ENCODE peak calls at places on chromosomes 4 and X, in six cellular contexts. R is GM23338, V is HepG2, D is H9, J is GM23248, K is osteoblast. H is an unnamed sample.
A peak's percentile ranks its signal among the peaks of the same experiment; 100 is the strongest.

GRCh38 chrX:134423606-134424005 is 36.4 kb upstream of the HPRT1 start:
- DNase-seq in R (no peak), V (peak; percentile 3), D (no peak), J (peak; percentile 63), K (peak; percentile 13), H (peak; percentile 21)

GRCh38 chr4:54281060-54281781 is 52.1 kb downstream of the PDGFRA start:
- DNase-seq in R (peak; percentile 11), V (no peak), D (no peak), J (peak; percentile 98), K (peak; percentile 79), H (no peak)

GRCh38 chr4:173761938-173762337 is 231.9 kb upstream of the HAND2 start:
- DNase-seq in R (no peak), V (no peak), D (no peak), J (no peak), K (no peak), H (no peak)

GRCh38 chr4:92362002-92362401 is 58.2 kb downstream of the GRID2 start:
- DNase-seq in R (no peak), V (no peak), D (no peak), J (no peak), K (no peak), H (no peak)

GRCh38 chrX:31266172-31267076 is 194.6 kb upstream of the FTHL17 start:
- DNase-seq in R (peak; percentile 60), V (peak; percentile 25), D (peak; percentile 58), J (peak; percentile 44), K (peak; percentile 85), H (peak; percentile 68)

GRCh38 chrX:25025615-25026014 is 9.8 kb upstream of the ARX start:
- DNase-seq in R (no peak), V (no peak), D (no peak), J (no peak), K (no peak), H (no peak)

GRCh38 chrX:155417769-155418168 is 35.9 kb downstream of the F8A2 start:
- DNase-seq in R (no peak), V (no peak), D (no peak), J (no peak), K (no peak), H (no peak)

GRCh38 chr4:82484987-82485783 is 54.8 kb downstream of the ENOPH1 start:
- DNase-seq in R (no peak), V (no peak), D (no peak), J (no peak), K (no peak), H (no peak)

GRCh38 chrX:16825306-16826035 is 39.2 kb downstream of the TXLNG start:
- DNase-seq in R (no peak), V (peak; percentile 25), D (no peak), J (peak; percentile 69), K (no peak), H (no peak)

GRCh38 chrX:40012039-40012799 is 85.5 kb downstream of the BCOR start:
- DNase-seq in R (peak; percentile 14), V (peak; percentile 63), D (peak; percentile 38), J (peak; percentile 67), K (peak; percentile 90), H (no peak)

GRCh38 chr4:47646372-47646771 is 161.3 kb downstream of the ATP10D start:
- DNase-seq in R (no peak), V (no peak), D (no peak), J (no peak), K (no peak), H (no peak)

GRCh38 chr4:182843813-182844325 is 73.3 kb downstream of the DCTD start:
- DNase-seq in R (no peak), V (no peak), D (no peak), J (no peak), K (no peak), H (no peak)

GRCh38 chr4:75248770-75249467 is 265.3 kb downstream of the RCHY1 start:
- DNase-seq in R (no peak), V (no peak), D (no peak), J (no peak), K (no peak), H (no peak)

GRCh38 chr4:15232725-15233597 is 194.9 kb upstream of the C1QTNF7 start:
- DNase-seq in R (no peak), V (peak; percentile 33), D (no peak), J (peak; percentile 68), K (peak; percentile 67), H (no peak)

GRCh38 chr4:54498661-54499111 is 159.1 kb upstream of the KIT start:
- DNase-seq in R (peak; percentile 8), V (no peak), D (no peak), J (peak; percentile 85), K (peak; percentile 73), H (no peak)

GRCh38 chr4:154030747-154031146 is 241.9 kb upstream of the SFRP2 start:
- DNase-seq in R (no peak), V (no peak), D (no peak), J (peak; percentile 64), K (no peak), H (no peak)

GRCh38 chrX:150213481-150214030 is 149.6 kb upstream of the MAMLD1 start:
- DNase-seq in R (no peak), V (no peak), D (no peak), J (no peak), K (no peak), H (no peak)

GRCh38 chrX:152881289-152881688 is 16.6 kb upstream of the ZNF185 start:
- DNase-seq in R (no peak), V (no peak), D (no peak), J (no peak), K (no peak), H (no peak)

GRCh38 chr4:47849466-47849865 is 11.6 kb upstream of the CORIN start:
- DNase-seq in R (no peak), V (no peak), D (no peak), J (no peak), K (no peak), H (no peak)

GRCh38 chrX:11371106-11371505 is 77.9 kb downstream of the AMELX start:
- DNase-seq in R (no peak), V (no peak), D (no peak), J (no peak), K (no peak), H (no peak)

GRCh38 chr4:183738081-183738673 is 79.1 kb downstream of the TRAPPC11 start:
- DNase-seq in R (no peak), V (no peak), D (no peak), J (peak; percentile 90), K (peak; percentile 58), H (no peak)

GRCh38 chrX:30748337-30748960 is 95.2 kb downstream of the GK start:
- DNase-seq in R (peak; percentile 1), V (peak; percentile 50), D (no peak), J (no peak), K (no peak), H (no peak)

GRCh38 chr4:54063224-54063623 is 1.2 kb downstream of the CHIC2 start:
- DNase-seq in R (no peak), V (peak; percentile 52), D (no peak), J (peak; percentile 81), K (no peak), H (no peak)

GRCh38 chr4:152102184-152103000 is 341.6 kb upstream of the GATB start:
- DNase-seq in R (no peak), V (peak; percentile 35), D (no peak), J (peak; percentile 48), K (no peak), H (no peak)

GRCh38 chrX:14014526-14014925 is 15.2 kb downstream of the GEMIN8 start:
- DNase-seq in R (no peak), V (no peak), D (no peak), J (no peak), K (no peak), H (no peak)

GRCh38 chrX:75156537-75156945 is 458 bp upstream of the ABCB7 start:
- DNase-seq in R (peak; percentile 2), V (no peak), D (no peak), J (peak; percentile 44), K (no peak), H (no peak)

GRCh38 chr4:55507612-55508011 is 39.1 kb downstream of the CLOCK start:
- DNase-seq in R (no peak), V (no peak), D (no peak), J (peak; percentile 7), K (no peak), H (no peak)

GRCh38 chrX:103699243-103699642 is 11.5 kb upstream of the TMEM31 start:
- DNase-seq in R (no peak), V (no peak), D (no peak), J (no peak), K (no peak), H (no peak)

GRCh38 chr4:38383646-38384121 is 280.3 kb upstream of the KLF3 start:
- DNase-seq in R (no peak), V (no peak), D (no peak), J (no peak), K (no peak), H (no peak)

GRCh38 chr4:3409571-3410091 is 32.1 kb upstream of the HGFAC start:
- DNase-seq in R (no peak), V (no peak), D (peak; percentile 20), J (no peak), K (peak; percentile 79), H (no peak)

GRCh38 chr4:3407171-3407771 is 34.5 kb upstream of the HGFAC start:
- DNase-seq in R (no peak), V (no peak), D (peak; percentile 20), J (no peak), K (peak; percentile 43), H (no peak)

GRCh38 chr4:3410401-3411135 is 31.2 kb upstream of the HGFAC start:
- DNase-seq in R (no peak), V (no peak), D (peak; percentile 12), J (no peak), K (peak; percentile 44), H (no peak)

GRCh38 chr4:3407930-3408792 is 33.6 kb upstream of the HGFAC start:
- DNase-seq in R (no peak), V (peak; percentile 94), D (peak; percentile 20), J (no peak), K (peak; percentile 72), H (no peak)

GRCh38 chr4:3408793-3409330 is 32.9 kb upstream of the HGFAC start:
- DNase-seq in R (no peak), V (no peak), D (peak; percentile 23), J (no peak), K (peak; percentile 66), H (no peak)
- H3K4me2 ChIP-seq in R (no peak overlapping the region), V (peak overlapping the region; percentile 57), D (no peak overlapping the region), J (no peak overlapping the region), K (no peak overlapping the region), H (no peak overlapping the region)

DNA sequence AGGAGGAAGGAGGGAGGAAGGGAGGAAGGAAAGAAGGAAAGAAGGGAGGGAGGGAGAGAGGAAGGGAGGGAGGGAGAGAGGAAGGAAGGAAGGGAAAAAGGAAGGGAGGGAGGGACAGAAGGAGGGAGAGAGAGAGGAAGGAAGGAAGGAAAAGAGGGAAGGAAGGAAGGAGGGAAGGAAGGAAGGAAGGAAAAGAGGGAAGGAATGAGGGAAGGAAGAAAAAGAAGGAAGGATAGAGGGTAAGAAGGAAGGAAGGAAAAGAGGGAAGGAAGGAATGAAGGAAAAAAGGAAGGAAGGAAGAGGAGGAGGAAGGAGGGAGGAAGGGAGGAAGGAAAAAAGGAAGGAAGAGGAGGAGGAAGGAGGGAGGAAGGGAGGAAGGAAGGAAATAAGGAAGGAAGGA is 796.8 kb downstream of the ARAP2 start:
- DNase-seq in R (no peak), V (no peak), D (no peak), J (no peak), K (no peak), H (no peak)
- H3K4me2 ChIP-seq in R (no peak overlapping the region), V (no peak overlapping the region), D (no peak overlapping the region), J (no peak overlapping the region), K (no peak overlapping the region), H (no peak overlapping the region)

GRCh38 chr4:123158576-123158975 is 236.2 kb upstream of the NUDT6 start:
- DNase-seq in R (peak; percentile 76), V (no peak), D (no peak), J (no peak), K (no peak), H (no peak)
- H3K4me2 ChIP-seq in R (peak overlapping the region; percentile 52), V (no peak overlapping the region), D (peak overlapping the region; percentile 20), J (no peak overlapping the region), K (no peak overlapping the region), H (no peak overlapping the region)

GRCh38 chrX:139739138-139739537 is 31.2 kb upstream of the MCF2 start:
- DNase-seq in R (no peak), V (no peak), D (no peak), J (peak; percentile 62), K (no peak), H (no peak)
- H3K4me2 ChIP-seq in R (no peak overlapping the region), V (no peak overlapping the region), D (no peak overlapping the region), J (no peak overlapping the region), K (no peak overlapping the region), H (no peak overlapping the region)

H was measured in OCI-LY7.